ENCODE peak calls at places on chromosomes 11 and 22, in seven cellular contexts. M, R, Q, E, A, K and U are unnamed samples. For H3K4me1, the result is how much of the 10 kb centered on the place peaks cover.

GRCh38 chr22:37020192-37020479 is 594 bp downstream of the MPST start:
- DNase-seq in E (no peak), Q (peak), K (peak), R (peak), M (no peak), A (no peak), U (peak)

GRCh38 chr22:31250740-31251330 is 38.7 kb downstream of the LIMK2 start:
- DNase-seq in K (peak), E (no peak), A (no peak), M (no peak), Q (no peak), R (no peak), U (no peak)

GRCh38 chr11:4072668-4073285 is 21.8 kb upstream of the RRM1 start:
- DNase-seq in M (peak), R (peak), Q (peak), E (no peak), A (no peak), K (peak), U (peak)

GRCh38 chr11:95426823-95427462 is 195.9 kb upstream of the SESN3 start:
- DNase-seq in M (no peak), R (no peak), K (peak), A (no peak), E (no peak), Q (no peak), U (no peak)

GRCh38 chr22:22927888-22928665 is 40.5 kb downstream of the IGLL5 start:
- DNase-seq in E (no peak), K (no peak), M (no peak), Q (no peak), A (peak), R (no peak), U (no peak)

GRCh38 chr11:83195176-83195531 is 1.6 kb downstream of the ANKRD42 start:
- DNase-seq in Q (no peak), A (no peak), R (peak), M (no peak), E (no peak), K (no peak), U (no peak)

GRCh38 chr22:46635756-46636155 is 15.6 kb downstream of the GRAMD4 start:
- DNase-seq in A (no peak), M (no peak), E (peak), Q (no peak), R (no peak), K (no peak), U (no peak)

GRCh38 chr11:4496555-4497248 is 14.3 kb downstream of the OR52K1 start:
- DNase-seq in E (no peak), A (no peak), K (no peak), Q (peak), R (no peak), M (no peak), U (peak)

GRCh38 chr11:89293966-89294679 is 116.4 kb downstream of the TYR start:
- DNase-seq in E (no peak), A (peak), R (peak), M (peak), K (no peak), Q (no peak), U (peak)

GRCh38 chr22:20530368-20531153 is 23.2 kb downstream of the MED15 start:
- DNase-seq in M (no peak), K (peak), A (no peak), E (no peak), Q (no peak), R (peak), U (peak)

GRCh38 chr11:65444314-65445051 is 21.9 kb downstream of the NEAT1 start:
- DNase-seq in A (peak), K (peak), E (peak), Q (no peak), R (peak), M (no peak), U (peak)

GRCh38 chr11:19691815-19692214 is 20.8 kb upstream of the NAV2 start:
- DNase-seq in E (no peak), A (no peak), R (no peak), K (no peak), M (no peak), Q (no peak), U (no peak)

GRCh38 chr22:42388130-42388797 is 43.9 kb downstream of the NFAM1 start:
- DNase-seq in R (peak), E (no peak), A (no peak), K (peak), M (no peak), Q (no peak), U (no peak)

GRCh38 chr11:8566613-8567210 is 27.3 kb downstream of the STK33 start:
- DNase-seq in Q (no peak), E (no peak), A (no peak), K (peak), M (no peak), R (peak), U (no peak)

GRCh38 chr22:41361716-41362310 is 19.9 kb upstream of the TEF start:
- DNase-seq in A (no peak), M (no peak), R (peak), K (peak), Q (no peak), E (no peak), U (no peak)

GRCh38 chr22:28128827-28129226 is 209.8 kb upstream of the PITPNB start:
- DNase-seq in K (no peak), Q (no peak), E (no peak), R (no peak), A (no peak), M (no peak), U (no peak)

GRCh38 chr11:112156153-112156552 is 7.7 kb downstream of the IL18 start:
- DNase-seq in Q (no peak), K (no peak), E (no peak), M (no peak), A (no peak), R (peak), U (no peak)

GRCh38 chr11:44309483-44310197 is at the start of gene ALX4:
- DNase-seq in E (no peak), A (peak), Q (no peak), K (peak), M (no peak), R (no peak), U (peak)

GRCh38 chr11:37449146-37449545 is 851.1 kb upstream of the RAG2 start:
- DNase-seq in A (no peak), Q (no peak), R (peak), M (no peak), E (no peak), K (peak), U (no peak)

GRCh38 chr11:114889464-114890065 is 211.2 kb downstream of the NXPE2 start:
- DNase-seq in Q (no peak), E (no peak), A (no peak), M (no peak), R (no peak), K (no peak), U (no peak)

GRCh38 chr11:122242731-122243130 is 126.7 kb upstream of the BLID start:
- DNase-seq in K (no peak), M (no peak), A (no peak), Q (no peak), E (no peak), R (no peak), U (no peak)

GRCh38 chr11:71188073-71188472 is 64.3 kb downstream of the SHANK2 start:
- DNase-seq in K (no peak), M (no peak), E (no peak), Q (no peak), A (no peak), R (no peak), U (no peak)

GRCh38 chr11:128548655-128549255 is 38.6 kb downstream of the ETS1 start:
- DNase-seq in M (peak), E (peak), Q (peak), A (peak), K (no peak), R (peak), U (peak)

GRCh38 chr11:95729462-95729861 is 60.1 kb downstream of the FAM76B start:
- DNase-seq in M (no peak), Q (no peak), E (no peak), K (no peak), A (no peak), R (no peak), U (no peak)

GRCh38 chr11:129846508-129847335 is 31.1 kb downstream of the TMEM45B start:
- DNase-seq in Q (no peak), A (no peak), E (no peak), M (no peak), K (peak), R (peak), U (no peak)

GRCh38 chr11:23688835-23689234 is 808.0 kb upstream of the LUZP2 start:
- DNase-seq in K (no peak), M (no peak), Q (no peak), A (no peak), E (no peak), R (peak), U (no peak)

GRCh38 chr22:50035976-50036375 is 22.1 kb downstream of the TTLL8 start:
- DNase-seq in M (no peak), K (no peak), R (no peak), E (no peak), A (no peak), Q (no peak), U (no peak)

GRCh38 chr11:45803981-45804805 is 756 bp upstream of the SLC35C1 start:
- DNase-seq in R (peak), K (peak), E (peak), M (peak), Q (peak), A (peak), U (peak)

GRCh38 chr11:106022795-106023275 is 795 bp upstream of the MSANTD4 start:
- DNase-seq in R (no peak), A (no peak), E (no peak), K (no peak), Q (no peak), M (no peak), U (no peak)

GRCh38 chr11:59600636-59601035 is 14.9 kb downstream of the OSBP start:
- DNase-seq in Q (no peak), R (no peak), M (no peak), E (no peak), A (no peak), K (no peak), U (no peak)

GRCh38 chr11:10304495-10305261 is at the start of gene ADM:
- DNase-seq in R (peak), Q (peak), M (peak), K (peak), E (peak), A (peak), U (peak)

GRCh38 chr11:17898071-17898470 is 114.8 kb downstream of the SERGEF start:
- DNase-seq in R (no peak), K (no peak), M (no peak), A (no peak), Q (no peak), E (no peak), U (no peak)

GRCh38 chr22:40206561-40206960 is 28.8 kb downstream of the TNRC6B start:
- DNase-seq in K (no peak), E (no peak), M (no peak), Q (no peak), R (no peak), A (no peak), U (no peak)
- H3K4me1 ChIP-seq in K (under half), E (under half), M (under half), Q (half or more), R (under half), A (under half), U (under half)

GRCh38 chr22:32841175-32841574 is 39.7 kb downstream of the TIMP3 start:
- DNase-seq in Q (no peak), E (no peak), M (no peak), A (no peak), R (no peak), K (no peak), U (no peak)
- H3K4me1 ChIP-seq in Q (half or more), E (under half), M (under half), A (half or more), R (under half), K (under half), U (under half)

DNA sequence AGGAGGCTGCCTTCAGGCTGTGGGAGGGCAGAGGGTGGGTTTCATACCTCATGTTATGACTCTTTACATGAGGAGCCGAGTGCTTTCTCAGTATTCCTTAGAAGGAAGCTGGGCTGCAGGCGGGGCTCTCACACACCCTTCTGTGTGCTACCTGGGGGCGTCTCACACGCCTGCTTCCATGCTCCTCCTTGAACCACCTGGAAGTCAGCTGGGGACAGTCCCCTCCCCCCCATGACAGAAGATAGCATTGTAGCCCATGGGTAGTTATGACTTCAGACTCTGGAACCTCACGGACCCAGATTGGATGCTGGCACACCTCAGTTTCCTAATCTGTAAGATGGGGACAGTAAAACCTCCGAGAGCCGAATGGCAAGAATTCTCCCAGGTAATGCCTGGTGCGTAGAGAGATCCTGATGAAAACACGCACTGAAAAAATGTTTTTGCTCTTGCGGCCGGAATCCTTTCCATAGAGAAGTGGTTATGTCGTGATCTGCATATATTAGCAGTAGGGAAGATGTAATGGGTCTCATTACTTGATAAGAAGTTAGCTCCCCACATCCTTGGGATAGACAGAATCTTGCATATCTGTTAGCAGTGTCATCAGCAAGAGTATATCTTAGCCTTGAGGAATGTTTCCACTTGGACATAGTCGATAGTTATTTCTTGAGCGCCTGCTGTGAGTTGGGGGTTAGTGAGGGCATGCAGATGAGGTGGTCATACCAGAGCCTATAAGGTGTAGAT is 4.8 kb downstream of the DAGLA start:
- DNase-seq in R (peak), E (no peak), M (no peak), Q (no peak), A (no peak), K (no peak), U (no peak)
- H3K4me1 ChIP-seq in R (under half), E (under half), M (under half), Q (half or more), A (under half), K (under half), U (under half)

DNA sequence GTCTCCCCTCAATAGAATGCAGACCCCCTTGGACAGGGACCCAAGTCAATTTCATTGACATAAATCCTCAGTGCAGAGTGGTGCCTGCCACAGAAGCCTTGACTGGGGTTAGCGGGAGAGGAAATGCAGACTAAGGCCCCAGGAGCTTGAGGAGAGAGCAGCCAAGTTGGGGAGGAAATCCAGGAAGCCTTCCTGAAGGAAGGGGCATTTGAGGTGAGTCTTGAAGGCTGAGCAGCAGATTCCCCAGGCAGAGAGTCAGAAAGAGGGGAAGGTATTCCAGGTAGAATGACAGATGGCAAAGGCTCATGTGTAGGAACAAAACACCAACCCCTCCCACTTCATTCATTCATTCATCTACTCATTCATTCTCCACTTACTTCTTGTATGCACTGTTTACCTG is 10.3 kb downstream of the MYEOV start:
- DNase-seq in K (no peak), R (no peak), M (no peak), A (no peak), E (no peak), Q (no peak), U (no peak)
- H3K4me1 ChIP-seq in K (under half), R (under half), M (under half), A (under half), E (under half), Q (under half), U (under half)

GRCh38 chr11:12121504-12121903 is 11.1 kb downstream of the MICAL2 start:
- DNase-seq in E (no peak), K (no peak), M (no peak), A (no peak), R (no peak), Q (no peak), U (no peak)
- H3K4me1 ChIP-seq in E (under half), K (half or more), M (under half), A (under half), R (half or more), Q (half or more), U (under half)

GRCh38 chr11:2689551-2690260 is 10.1 kb downstream of the KCNQ1OT1 start:
- DNase-seq in A (no peak), R (no peak), M (peak), Q (no peak), E (no peak), K (no peak), U (no peak)

GRCh38 chr11:2690261-2690575 is 9.6 kb downstream of the KCNQ1OT1 start:
- DNase-seq in M (peak), Q (no peak), K (no peak), R (no peak), A (no peak), E (no peak), U (no peak)

GRCh38 chr11:2687782-2688191 is 12.0 kb downstream of the KCNQ1OT1 start:
- DNase-seq in R (no peak), K (no peak), Q (no peak), M (peak), E (no peak), A (no peak), U (peak)

GRCh38 chr11:2687223-2687530 is 12.6 kb downstream of the KCNQ1OT1 start:
- DNase-seq in R (no peak), Q (no peak), A (no peak), M (peak), E (no peak), K (no peak), U (no peak)

GRCh38 chr11:2688381-2689231 is 11.2 kb downstream of the KCNQ1OT1 start:
- DNase-seq in R (no peak), Q (no peak), M (peak), A (no peak), K (no peak), E (no peak), U (peak)
- H3K4me1 ChIP-seq in R (under half), Q (half or more), M (under half), A (under half), K (under half), E (under half), U (under half)

GRCh38 chr22:40300884-40301672 is 45.2 kb upstream of the ADSL start:
- DNase-seq in E (no peak), K (no peak), A (no peak), Q (no peak), R (no peak), M (no peak), U (no peak)

GRCh38 chr22:40308999-40309578 is 37.2 kb upstream of the ADSL start:
- DNase-seq in K (no peak), R (no peak), A (no peak), Q (no peak), E (no peak), M (no peak), U (no peak)

GRCh38 chr22:40302149-40302548 is 44.2 kb upstream of the ADSL start:
- DNase-seq in R (no peak), K (no peak), Q (no peak), M (no peak), E (no peak), A (no peak), U (no peak)

GRCh38 chr22:40310081-40310770 is 36.1 kb upstream of the ADSL start:
- DNase-seq in Q (no peak), R (peak), E (no peak), M (no peak), A (no peak), K (peak), U (peak)

GRCh38 chr22:40305625-40306024 is 40.7 kb upstream of the ADSL start:
- DNase-seq in K (no peak), Q (no peak), R (no peak), M (no peak), A (no peak), E (no peak), U (no peak)
- H3K4me1 ChIP-seq in K (under half), Q (under half), R (under half), M (under half), A (under half), E (under half), U (under half)

GRCh38 chr22:48084749-48085090 is 1322.3 kb downstream of the TBC1D22A start:
- DNase-seq in Q (no peak), M (no peak), E (no peak), A (no peak), K (no peak), R (no peak), U (no peak)

GRCh38 chr22:48082284-48082683 is 1319.8 kb downstream of the TBC1D22A start:
- DNase-seq in Q (no peak), R (no peak), E (no peak), K (no peak), M (no peak), A (no peak), U (no peak)

GRCh38 chr22:48081281-48081680 is 1318.8 kb downstream of the TBC1D22A start:
- DNase-seq in Q (no peak), E (no peak), A (no peak), K (no peak), R (no peak), M (no peak), U (no peak)

GRCh38 chr22:48084041-48084748 is 1321.7 kb downstream of the TBC1D22A start:
- DNase-seq in A (no peak), M (no peak), Q (no peak), E (no peak), R (no peak), K (no peak), U (no peak)

GRCh38 chr22:48083502-48083901 is 1321.1 kb downstream of the TBC1D22A start:
- DNase-seq in M (no peak), K (no peak), A (no peak), E (no peak), R (no peak), Q (no peak), U (no peak)
- H3K4me1 ChIP-seq in M (under half), K (under half), A (under half), E (under half), R (under half), Q (under half), U (under half)

DNA sequence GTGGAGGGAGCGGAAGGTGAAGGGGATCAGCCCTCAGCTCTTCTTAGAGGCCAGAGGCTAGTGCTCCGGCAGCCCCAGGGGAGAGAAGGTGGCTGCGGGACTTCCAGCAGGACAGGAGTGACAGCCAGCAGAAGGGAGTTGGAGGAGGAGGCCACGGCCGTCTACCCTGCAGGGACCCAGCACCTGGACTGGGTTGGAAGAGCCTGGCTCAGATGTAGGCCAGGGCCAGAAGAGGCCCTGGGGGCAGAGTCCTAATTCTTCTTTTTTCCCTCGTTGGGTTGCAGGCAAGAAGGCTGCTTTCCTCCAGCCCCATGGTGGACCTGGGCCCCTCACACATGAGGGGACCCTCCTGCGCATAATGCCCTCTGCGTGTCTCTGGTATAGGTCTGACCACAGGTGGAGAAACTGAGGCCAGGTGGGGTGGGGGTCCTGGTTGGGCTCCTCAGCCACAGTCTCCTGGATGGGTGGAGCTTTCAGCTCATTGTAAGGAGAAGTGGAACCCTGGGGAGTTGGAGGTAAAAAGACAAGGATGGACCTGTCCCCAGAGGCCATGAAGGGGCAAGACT is 2.3 kb upstream of the MCAM start:
- DNase-seq in Q (no peak), M (peak), E (no peak), K (no peak), R (no peak), A (peak), U (no peak)
- H3K4me1 ChIP-seq in Q (half or more), M (under half), E (under half), K (half or more), R (under half), A (under half), U (under half)